ENCODE peak calls at places on chromosome 12, in eight cellular contexts. Z is C1 segment of cervical spinal cord; J is hypothalamus; W is HFFc6; O is H54; M is AG09309; N is CD8-positive, alpha-beta T cell; E is endothelial cell. X is an unnamed sample.

GRCh38 chr12:124487065-124487833 is 80.2 kb downstream of the NCOR2 start:
- DNase-seq in Z (no peak), J (no peak), W (no peak), O (no peak), M (no peak), N (no peak), E (no peak), X (no peak)

GRCh38 chr12:5768171-5768879 is 176.7 kb downstream of the ANO2 start:
- DNase-seq in Z (no peak), J (no peak), W (no peak), O (no peak), M (no peak), N (no peak), E (no peak), X (no peak)

GRCh38 chr12:121795029-121795977 is 1.8 kb upstream of the RHOF start:
- DNase-seq in Z (peak), J (peak), W (peak), O (no peak), M (no peak), N (peak), E (peak), X (no peak)

GRCh38 chr12:21527451-21528180 is 1.5 kb downstream of the SPX start:
- DNase-seq in Z (no peak), J (peak), W (peak), O (no peak), M (no peak), N (peak), E (peak), X (no peak)

GRCh38 chr12:39102474-39103209 is 197.3 kb upstream of the CPNE8 start:
- DNase-seq in Z (no peak), J (no peak), W (no peak), O (no peak), M (peak), N (no peak), E (no peak), X (no peak)

GRCh38 chr12:53267309-53268008 is 640 bp upstream of the ESPL1 start:
- DNase-seq in Z (no peak), J (no peak), W (no peak), O (no peak), M (no peak), N (no peak), E (no peak), X (no peak)

GRCh38 chr12:121467638-121468403 is 67.9 kb downstream of the RNF34 start:
- DNase-seq in Z (no peak), J (no peak), W (no peak), O (no peak), M (no peak), N (no peak), E (peak), X (no peak)

GRCh38 chr12:84070311-84070710 is 842.3 kb downstream of the SLC6A15 start:
- DNase-seq in Z (no peak), J (no peak), W (peak), O (no peak), M (peak), N (no peak), E (no peak), X (peak)

GRCh38 chr12:83031301-83031700 is 344.6 kb downstream of the TMTC2 start:
- DNase-seq in Z (no peak), J (no peak), W (no peak), O (no peak), M (no peak), N (no peak), E (no peak), X (no peak)

GRCh38 chr12:59388176-59388575 is 207.7 kb upstream of the SLC16A7 start:
- DNase-seq in Z (no peak), J (no peak), W (no peak), O (no peak), M (no peak), N (no peak), E (no peak), X (no peak)

GRCh38 chr12:90085491-90086274 is 377.0 kb upstream of the ATP2B1 start:
- DNase-seq in Z (no peak), J (no peak), W (no peak), O (no peak), M (no peak), N (no peak), E (no peak), X (peak)

GRCh38 chr12:39036060-39036459 is 130.7 kb upstream of the CPNE8 start:
- DNase-seq in Z (no peak), J (no peak), W (no peak), O (no peak), M (no peak), N (no peak), E (no peak), X (no peak)

GRCh38 chr12:132206093-132206434 is 61.8 kb downstream of the NOC4L start:
- DNase-seq in Z (peak), J (no peak), W (no peak), O (no peak), M (no peak), N (no peak), E (no peak), X (no peak)